ENCODE peak calls at places on chromosome 3, in seven cellular contexts. Z is AG09309, P is A549, C is body of pancreas, V is GM12864, J is AG04450, K is cardiac fibroblast. E is an unnamed sample.

GRCh38 chr3:153001428-153001827 is 160.6 kb upstream of the RAP2B start:
- DNase-seq in Z (no peak), P (no peak), C (no peak), V (no peak), J (no peak), K (no peak), E (no peak)

GRCh38 chr3:120349819-120350125 is 618 bp upstream of the LRRC58 start:
- DNase-seq in Z (no peak), P (no peak), C (no peak), V (no peak), J (no peak), K (no peak), E (no peak)

GRCh38 chr3:12239301-12239700 is 49.6 kb upstream of the PPARG start:
- DNase-seq in Z (no peak), P (no peak), C (peak), V (no peak), J (no peak), K (no peak), E (no peak)

GRCh38 chr3:14157951-14158350 is 20.4 kb downstream of the XPC start:
- DNase-seq in Z (no peak), P (no peak), C (no peak), V (no peak), J (no peak), K (no peak), E (no peak)

GRCh38 chr3:71156062-71156665 is 427.4 kb downstream of the FOXP1 start:
- DNase-seq in Z (no peak), P (no peak), C (no peak), V (no peak), J (no peak), K (no peak), E (no peak)

GRCh38 chr3:156553705-156554356 is 1.1 kb downstream of the SSR3 start:
- DNase-seq in Z (peak), P (peak), C (peak), V (no peak), J (peak), K (peak), E (no peak)

GRCh38 chr3:31804251-31805051 is 176.6 kb downstream of the OSBPL10 start:
- DNase-seq in Z (no peak), P (peak), C (no peak), V (no peak), J (no peak), K (peak), E (no peak)

GRCh38 chr3:70090322-70090913 is 90.9 kb downstream of the SAMMSON start:
- DNase-seq in Z (no peak), P (peak), C (no peak), V (no peak), J (no peak), K (peak), E (no peak)

GRCh38 chr3:51271172-51271571 is 113.9 kb upstream of the MANF start:
- DNase-seq in Z (no peak), P (no peak), C (no peak), V (no peak), J (no peak), K (no peak), E (no peak)

GRCh38 chr3:51270559-51270958 is 114.5 kb upstream of the MANF start:
- DNase-seq in Z (no peak), P (no peak), C (no peak), V (no peak), J (no peak), K (no peak), E (no peak)

GRCh38 chr3:51275096-51275805 is 109.8 kb upstream of the MANF start:
- DNase-seq in Z (no peak), P (no peak), C (no peak), V (no peak), J (no peak), K (no peak), E (no peak)

GRCh38 chr3:51276046-51276445 is 109.0 kb upstream of the MANF start:
- DNase-seq in Z (no peak), P (no peak), C (no peak), V (no peak), J (no peak), K (no peak), E (no peak)

GRCh38 chr3:51274052-51274451 is 111.0 kb upstream of the MANF start:
- DNase-seq in Z (no peak), P (no peak), C (no peak), V (no peak), J (no peak), K (no peak), E (no peak)
- H3K4me3 ChIP-seq in Z (no peak), P (no peak), C (no peak), V (no peak), J (no peak), K (no peak), E (no peak)

GRCh38 chr3:78605178-78605577 is 1162.6 kb downstream of the ROBO1 start:
- DNase-seq in Z (no peak), P (no peak), C (no peak), V (no peak), J (no peak), K (no peak), E (no peak)
- H3K4me3 ChIP-seq in Z (no peak), P (no peak), C (no peak), V (no peak), J (no peak), K (no peak), E (no peak)

DNA sequence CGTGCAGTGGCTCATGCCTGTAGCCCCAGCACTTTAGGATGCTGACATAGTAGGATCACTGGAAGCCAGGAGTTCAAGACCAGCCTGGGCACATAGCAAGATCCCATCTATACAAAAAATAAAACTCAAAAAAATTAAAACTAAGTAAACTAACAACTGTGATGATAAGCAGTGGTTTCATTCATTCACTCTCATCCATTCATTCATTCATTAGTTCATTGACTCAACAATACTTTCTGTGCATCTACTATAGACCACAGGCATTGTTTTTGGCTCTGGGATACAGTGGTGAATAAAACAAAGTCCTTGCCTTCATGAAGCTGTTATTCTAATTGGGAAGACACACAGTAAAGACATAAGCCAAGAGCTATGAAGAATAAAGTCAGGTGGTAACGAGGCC is 7.5 kb upstream of the TMEM212 start:
- DNase-seq in Z (no peak), P (no peak), C (no peak), V (no peak), J (no peak), K (no peak), E (no peak)
- H3K4me3 ChIP-seq in Z (no peak), P (no peak), C (no peak), V (no peak), J (no peak), K (no peak), E (no peak)

DNA sequence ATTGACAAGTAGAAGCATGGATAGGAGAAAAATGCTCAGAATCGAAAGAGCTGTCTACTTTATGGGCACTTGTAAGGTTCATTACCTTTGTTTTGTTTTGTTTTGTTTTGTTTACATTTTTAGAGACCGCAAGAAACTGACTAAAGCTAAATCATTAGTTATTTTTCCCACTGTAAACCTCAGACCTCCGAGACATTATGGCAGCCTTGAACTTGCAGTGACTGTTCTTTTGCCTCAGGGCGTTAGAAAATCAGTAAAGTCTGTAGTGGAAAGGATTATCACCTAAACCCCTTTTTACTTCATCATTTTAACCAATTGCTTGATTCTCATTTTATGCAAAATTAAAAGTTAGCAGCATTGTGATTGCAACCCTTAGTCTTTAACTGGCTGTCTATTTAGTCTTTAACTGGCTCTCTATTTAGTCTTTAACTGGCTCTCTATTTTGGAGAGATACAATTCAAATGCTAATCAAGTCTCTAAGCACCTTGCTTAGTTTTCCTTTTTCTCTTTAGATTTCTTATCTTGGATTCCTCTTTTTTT is 383.3 kb upstream of the ROBO2 start:
- DNase-seq in Z (no peak), P (no peak), C (no peak), V (no peak), J (no peak), K (no peak), E (no peak)
- H3K4me3 ChIP-seq in Z (no peak), P (no peak), C (no peak), V (no peak), J (no peak), K (no peak), E (no peak)

GRCh38 chr3:43473737-43474136 is 148.1 kb downstream of the ANO10 start:
- DNase-seq in Z (no peak), P (no peak), C (no peak), V (no peak), J (no peak), K (no peak), E (no peak)

GRCh38 chr3:43473228-43473627 is 148.6 kb downstream of the ANO10 start:
- DNase-seq in Z (no peak), P (no peak), C (no peak), V (no peak), J (no peak), K (no peak), E (no peak)

GRCh38 chr3:43478380-43478779 is 143.4 kb downstream of the ANO10 start:
- DNase-seq in Z (no peak), P (no peak), C (no peak), V (no peak), J (no peak), K (peak), E (no peak)

GRCh38 chr3:43481325-43481860 is 140.4 kb downstream of the ANO10 start:
- DNase-seq in Z (no peak), P (no peak), C (no peak), V (no peak), J (no peak), K (no peak), E (no peak)

DNA sequence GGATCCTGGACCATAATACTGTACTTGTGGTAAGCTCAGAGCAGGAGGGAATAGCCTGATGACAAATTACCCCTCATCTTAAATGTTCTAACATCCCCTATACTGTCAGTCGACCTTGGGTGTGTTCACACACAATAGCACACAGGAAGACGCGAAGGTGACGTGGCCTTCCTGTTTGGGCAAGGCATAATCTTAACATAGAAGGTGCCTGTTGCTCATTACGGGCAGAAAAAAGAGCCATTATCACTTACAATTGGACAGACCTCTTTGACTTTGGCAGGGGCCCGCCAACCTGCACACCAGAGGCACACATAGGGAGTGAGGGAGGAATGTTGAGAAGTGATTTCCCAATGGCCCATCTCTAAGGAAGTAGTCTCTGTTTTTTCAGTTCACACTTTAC is 144.2 kb downstream of the ANO10 start:
- DNase-seq in Z (no peak), P (no peak), C (peak), V (no peak), J (no peak), K (peak), E (no peak)
- H3K4me3 ChIP-seq in Z (no peak), P (no peak), C (no peak), V (no peak), J (no peak), K (no peak), E (no peak)

DNA sequence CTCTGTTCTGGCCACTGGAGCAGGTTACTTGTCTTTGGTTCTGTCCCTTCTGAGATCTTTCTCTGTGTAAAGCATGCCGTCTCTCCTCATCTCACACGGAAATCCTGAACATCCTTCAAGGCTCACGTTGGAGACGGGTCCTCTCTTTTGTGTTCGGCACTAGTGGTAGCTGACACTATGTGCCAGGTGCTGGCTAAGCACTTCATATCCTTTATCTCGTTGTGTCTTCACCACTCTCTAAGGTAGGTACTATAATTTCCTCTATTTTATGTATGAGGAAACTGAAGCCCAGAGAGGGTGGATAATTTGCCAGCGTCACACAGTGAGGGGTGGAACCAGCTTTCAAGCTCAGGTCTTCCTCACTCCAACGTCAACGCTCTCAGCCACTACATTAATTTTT is 1.2 kb downstream of the IFT122 start:
- DNase-seq in Z (no peak), P (no peak), C (no peak), V (no peak), J (no peak), K (peak), E (no peak)
- H3K4me3 ChIP-seq in Z (peak), P (peak), C (no peak), V (peak), J (peak), K (peak), E (peak)

GRCh38 chr3:115098354-115099073 is 48.6 kb downstream of the ZBTB20 start:
- DNase-seq in Z (no peak), P (no peak), C (no peak), V (no peak), J (no peak), K (no peak), E (no peak)

GRCh38 chr3:115100172-115100571 is 46.9 kb downstream of the ZBTB20 start:
- DNase-seq in Z (peak), P (peak), C (peak), V (peak), J (peak), K (peak), E (peak)

GRCh38 chr3:115095236-115095635 is 51.9 kb downstream of the ZBTB20 start:
- DNase-seq in Z (no peak), P (no peak), C (no peak), V (no peak), J (no peak), K (no peak), E (no peak)

GRCh38 chr3:115099115-115099884 is 47.8 kb downstream of the ZBTB20 start:
- DNase-seq in Z (no peak), P (no peak), C (peak), V (no peak), J (no peak), K (peak), E (no peak)

DNA sequence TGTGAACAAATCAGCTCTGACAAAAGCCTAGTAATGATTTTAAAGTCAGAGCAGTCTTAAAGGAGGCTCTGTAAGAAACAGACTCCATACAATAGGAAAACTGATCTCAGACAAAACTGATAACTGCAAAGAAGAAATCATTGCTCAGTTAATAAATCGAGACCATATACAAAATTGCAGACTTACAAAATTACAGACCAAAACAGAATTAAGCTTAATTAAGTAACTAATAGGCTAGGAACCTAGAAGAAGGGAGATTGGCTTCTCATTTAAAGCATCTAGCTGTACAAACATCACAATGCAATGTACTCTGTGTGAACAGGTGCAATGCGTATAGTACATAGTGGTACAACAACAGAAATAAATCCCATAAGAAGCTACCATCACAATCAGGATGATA is 46.3 kb downstream of the ZBTB20 start:
- DNase-seq in Z (no peak), P (no peak), C (no peak), V (no peak), J (no peak), K (no peak), E (no peak)
- H3K4me3 ChIP-seq in Z (no peak), P (no peak), C (no peak), V (no peak), J (no peak), K (no peak), E (peak)